ENCODE peak calls at places on chromosome 6, in eight cellular contexts. Z, E, A, U, I, Y, L and P are unnamed samples.

GRCh38 chr6:143510991-143511891 is at the start of gene FUCA2:
- DNase-seq in Y (peak; percentile 76), L (peak; percentile 49), U (no peak), E (peak; percentile 50), A (peak; percentile 96), I (peak; percentile 16), Z (peak; percentile 45), P (peak; percentile 92)

GRCh38 chr6:3195695-3196497 is 31.6 kb downstream of the TUBB2B start:
- DNase-seq in E (no peak), A (no peak), Y (no peak), I (no peak), L (no peak), Z (no peak), U (no peak), P (no peak)

GRCh38 chr6:143176090-143177021 is 115.7 kb downstream of the AIG1 start:
- DNase-seq in A (no peak), E (no peak), Y (peak; percentile 96), I (no peak), L (no peak), Z (no peak), U (no peak), P (no peak)

GRCh38 chr6:160300076-160300695 is 41.6 kb upstream of the SLC22A2 start:
- DNase-seq in Z (no peak), I (no peak), U (no peak), E (no peak), L (no peak), Y (no peak), A (no peak), P (no peak)

GRCh38 chr6:42279144-42279781 is 61.6 kb upstream of the MRPS10 start:
- DNase-seq in U (no peak), I (no peak), A (peak; percentile 65), E (no peak), Y (peak; percentile 44), Z (no peak), L (no peak), P (peak; percentile 38)

GRCh38 chr6:28725890-28726348 is 197.9 kb downstream of the TRIM27 start:
- DNase-seq in I (no peak), U (no peak), A (no peak), Z (no peak), L (no peak), E (no peak), Y (peak; percentile 75), P (no peak)

GRCh38 chr6:142377112-142377848 is 75.5 kb downstream of the ADGRG6 start:
- DNase-seq in I (no peak), U (no peak), Z (no peak), A (no peak), Y (no peak), L (no peak), E (no peak), P (no peak)

GRCh38 chr6:15690451-15690961 is 27.7 kb upstream of the DTNBP1 start:
- DNase-seq in A (no peak), E (peak; percentile 64), I (no peak), U (no peak), Z (no peak), L (no peak), Y (no peak), P (no peak)

GRCh38 chr6:34301408-34301807 is 52.6 kb upstream of the SMIM29 start:
- DNase-seq in L (no peak), Y (peak; percentile 9), U (no peak), A (peak; percentile 49), E (peak; percentile 9), Z (no peak), I (no peak), P (peak; percentile 52)

GRCh38 chr6:120993929-120994572 is 340.2 kb downstream of the TBC1D32 start:
- DNase-seq in Y (no peak), I (no peak), U (no peak), Z (no peak), E (no peak), A (no peak), L (no peak), P (no peak)

GRCh38 chr6:141050470-141050869 is 1082.3 kb upstream of the GJE1 start:
- DNase-seq in A (no peak), E (no peak), U (no peak), L (no peak), Y (no peak), Z (no peak), I (no peak), P (no peak)

GRCh38 chr6:28161410-28162079 is 19.9 kb downstream of the ZKSCAN8 start:
- DNase-seq in I (no peak), L (peak; percentile 65), U (peak; percentile 3), A (peak; percentile 65), E (peak; percentile 45), Y (no peak), Z (peak; percentile 74), P (peak; percentile 75)

GRCh38 chr6:26022166-26022510 is 59.5 kb downstream of the TRIM38 start:
- DNase-seq in Y (peak; percentile 80), I (peak; percentile 60), Z (no peak), A (peak; percentile 66), L (no peak), U (peak; percentile 15), E (peak; percentile 74), P (no peak)

GRCh38 chr6:99522531-99522930 is 7.3 kb upstream of the USP45 start:
- DNase-seq in L (no peak), A (no peak), E (no peak), Y (peak; percentile 18), Z (no peak), U (no peak), I (no peak), P (no peak)

GRCh38 chr6:76495909-76496308 is 423.4 kb upstream of the IMPG1 start:
- DNase-seq in Y (no peak), I (no peak), Z (no peak), A (no peak), E (no peak), L (no peak), U (no peak), P (no peak)

GRCh38 chr6:108200631-108201030 is 34.8 kb downstream of the NR2E1 start:
- DNase-seq in Y (peak; percentile 17), L (no peak), Z (no peak), E (no peak), I (no peak), U (no peak), A (no peak), P (no peak)

GRCh38 chr6:169963581-169964297 is 212.3 kb downstream of the ERMARD start:
- DNase-seq in E (no peak), A (peak; percentile 4), Y (no peak), L (no peak), Z (no peak), I (no peak), U (no peak), P (no peak)

GRCh38 chr6:146551545-146551944 is 7.9 kb downstream of the RAB32 start:
- DNase-seq in E (no peak), L (no peak), Z (no peak), A (no peak), U (no peak), I (no peak), Y (no peak), P (no peak)

GRCh38 chr6:128569737-128570438 is 49.5 kb upstream of the PTPRK start:
- DNase-seq in U (no peak), E (no peak), L (no peak), A (no peak), Z (no peak), I (no peak), Y (peak; percentile 85), P (no peak)